ENCODE peak calls at places on chromosome 2, in nine cellular contexts. S is astrocyte of the spinal cord, Y is T-helper 2 cell, N is GM03348, Q is GM23338, R is HS-27A, H is NCI-H82, W is posterior vena cava, V is sigmoid colon. D is an unnamed sample.

GRCh38 chr2:179788104-179788503 is 73.3 kb downstream of the ZNF385B start:
- DNase-seq in S (no peak), Y (no peak), N (no peak), Q (no peak), R (no peak), H (no peak), W (no peak), V (no peak), D (no peak)

GRCh38 chr2:214481204-214481603 is 70.3 kb downstream of the VWC2L start:
- DNase-seq in S (peak), Y (no peak), N (no peak), Q (no peak), R (no peak), H (peak), W (no peak), V (no peak), D (no peak)

GRCh38 chr2:198127627-198128026 is 323.2 kb downstream of the PLCL1 start:
- DNase-seq in S (peak), Y (peak), N (peak), Q (peak), R (no peak), H (peak), W (no peak), V (no peak), D (peak)

GRCh38 chr2:190864375-190864774 is 16.2 kb upstream of the GLS start:
- DNase-seq in S (no peak), Y (no peak), N (peak), Q (no peak), R (no peak), H (no peak), W (no peak), V (no peak), D (no peak)

GRCh38 chr2:53170463-53170862 is 597.1 kb upstream of the CHAC2 start:
- DNase-seq in S (no peak), Y (no peak), N (peak), Q (no peak), R (no peak), H (no peak), W (no peak), V (no peak), D (no peak)

GRCh38 chr2:133821107-133821760 is 253.0 kb upstream of the NCKAP5 start:
- DNase-seq in S (peak), Y (no peak), N (peak), Q (no peak), R (no peak), H (no peak), W (no peak), V (no peak), D (peak)

GRCh38 chr2:147177449-147177848 is 667.4 kb upstream of the ACVR2A start:
- DNase-seq in S (no peak), Y (no peak), N (peak), Q (no peak), R (no peak), H (no peak), W (no peak), V (no peak), D (no peak)

GRCh38 chr2:100017633-100018032 is 124.8 kb downstream of the AFF3 start:
- DNase-seq in S (peak), Y (no peak), N (peak), Q (no peak), R (no peak), H (no peak), W (no peak), V (no peak), D (peak)

GRCh38 chr2:17426708-17427107 is 91.5 kb downstream of the RAD51AP2 start:
- DNase-seq in S (no peak), Y (no peak), N (no peak), Q (no peak), R (no peak), H (no peak), W (no peak), V (no peak), D (peak)